ENCODE peak calls at places on chromosomes 4 and X, in eight cellular contexts. M is adipocyte, W is stomach, C is mucosa of descending colon, I is thoracic aorta, J is ascending aorta, Q is cardiac muscle cell, B is epithelial cell of esophagus. D is an unnamed sample.

GRCh38 chr4:40986375-40986774 is 228.0 kb downstream of the APBB2 start:
- DNase-seq in Q (no peak), I (no peak), C (no peak), B (no peak), W (no peak), M (no peak), J (no peak), D (no peak)

GRCh38 chrX:19789376-19789775 is 98.0 kb downstream of the SH3KBP1 start:
- DNase-seq in W (no peak), J (no peak), I (no peak), B (no peak), M (no peak), Q (no peak), C (no peak), D (no peak)

GRCh38 chr4:24537025-24537424 is 47.3 kb downstream of the DHX15 start:
- DNase-seq in Q (no peak), M (no peak), I (peak), W (no peak), J (no peak), B (no peak), C (no peak), D (no peak)

GRCh38 chr4:1475277-1476139 is 69.3 kb upstream of the NKX1-1 start:
- DNase-seq in C (no peak), W (no peak), I (no peak), M (no peak), J (no peak), B (no peak), Q (no peak), D (no peak)

GRCh38 chr4:141659539-141659938 is 23.2 kb downstream of the IL15 start:
- DNase-seq in I (no peak), J (no peak), C (no peak), Q (no peak), B (no peak), M (peak), W (no peak), D (no peak)

GRCh38 chr4:130636486-130636885 is 1540.5 kb downstream of the C4orf33 start:
- DNase-seq in Q (no peak), B (no peak), J (no peak), W (no peak), C (no peak), M (no peak), I (no peak), D (no peak)

GRCh38 chrX:146448791-146449190 is 360.8 kb upstream of the CXorf51B start:
- DNase-seq in Q (no peak), J (no peak), B (no peak), M (no peak), W (no peak), C (no peak), I (no peak), D (no peak)

GRCh38 chr4:138669479-138670165 is 346.0 kb upstream of the NOCT start:
- DNase-seq in Q (no peak), I (no peak), J (no peak), W (no peak), B (peak), M (peak), C (no peak), D (peak)

GRCh38 chr4:148795156-148795864 is 353.1 kb upstream of the NR3C2 start:
- DNase-seq in I (no peak), M (no peak), C (no peak), J (no peak), B (peak), Q (peak), W (peak), D (peak)

GRCh38 chr4:151314509-151314908 is 10.9 kb downstream of the SH3D19 start:
- DNase-seq in J (no peak), B (no peak), W (no peak), M (no peak), C (no peak), I (no peak), Q (no peak), D (no peak)

GRCh38 chr4:17128268-17128667 is 229.8 kb upstream of the LDB2 start:
- DNase-seq in B (no peak), I (no peak), J (no peak), W (no peak), M (peak), C (no peak), Q (no peak), D (peak)

GRCh38 chrX:151722241-151722846 is 6.5 kb downstream of the FATE1 start:
- DNase-seq in M (no peak), C (no peak), W (peak), B (peak), I (no peak), J (no peak), Q (peak), D (peak)

GRCh38 chrX:109270580-109271484 is 211.1 kb downstream of the GUCY2F start:
- DNase-seq in C (no peak), J (no peak), Q (no peak), M (peak), I (no peak), W (peak), B (peak), D (peak)

GRCh38 chr4:185305979-185306442 is 89.7 kb downstream of the LRP2BP start:
- DNase-seq in Q (no peak), M (peak), C (no peak), W (no peak), I (no peak), B (peak), J (no peak), D (peak)

GRCh38 chr4:124483043-124483906 is 229.3 kb downstream of the ANKRD50 start:
- DNase-seq in M (no peak), W (no peak), J (no peak), B (no peak), I (no peak), C (no peak), Q (peak), D (peak)

GRCh38 chr4:18932940-18933339 is 911.4 kb upstream of the LCORL start:
- DNase-seq in C (no peak), I (no peak), J (no peak), Q (no peak), W (no peak), B (no peak), M (no peak), D (no peak)

GRCh38 chr4:163107754-163108153 is 58.9 kb downstream of the NAF1 start:
- DNase-seq in J (no peak), C (no peak), I (no peak), B (peak), W (no peak), Q (no peak), M (peak), D (peak)

GRCh38 chrX:6708041-6708440 is 173.1 kb upstream of the VCX3A start:
- DNase-seq in C (no peak), J (no peak), W (no peak), M (no peak), B (no peak), Q (no peak), I (no peak), D (no peak)

GRCh38 chr4:27176400-27176799 is 315.8 kb downstream of the STIM2 start:
- DNase-seq in C (no peak), I (no peak), W (no peak), Q (peak), B (peak), J (no peak), M (peak), D (peak)

GRCh38 chr4:176044589-176044951 is 21.1 kb upstream of the WDR17 start:
- DNase-seq in Q (no peak), M (peak), W (no peak), J (no peak), C (no peak), I (no peak), B (no peak), D (peak)

GRCh38 chr4:82811392-82811791 is 12.8 kb upstream of the SCD5 start:
- DNase-seq in B (no peak), J (no peak), C (no peak), Q (no peak), W (no peak), I (no peak), M (no peak), D (no peak)

GRCh38 chr4:73944061-73944875 is 37.6 kb downstream of the PF4 start:
- DNase-seq in I (no peak), B (peak), C (peak), J (no peak), M (peak), Q (peak), W (peak), D (peak)

GRCh38 chr4:98446499-98447375 is 185.6 kb downstream of the RAP1GDS1 start:
- DNase-seq in M (peak), C (peak), J (no peak), Q (no peak), B (peak), W (peak), I (no peak), D (peak)

GRCh38 chr4:106687026-106687425 is 318.4 kb upstream of the GIMD1 start:
- DNase-seq in C (no peak), J (no peak), I (no peak), Q (no peak), B (peak), M (no peak), W (no peak), D (peak)

GRCh38 chr4:68348577-68348976 is 1.3 kb downstream of the YTHDC1 start:
- DNase-seq in J (no peak), M (peak), B (no peak), C (no peak), W (no peak), Q (no peak), I (no peak), D (no peak)

GRCh38 chrX:133576876-133577275 is 161.6 kb upstream of the GPC4 start:
- DNase-seq in W (no peak), M (no peak), J (no peak), I (no peak), Q (no peak), C (no peak), B (no peak), D (no peak)
- H3K4me3 ChIP-seq in W (no peak), M (no peak), J (no peak), I (no peak), Q (no peak), C (no peak), B (no peak), D (no peak)

DNA sequence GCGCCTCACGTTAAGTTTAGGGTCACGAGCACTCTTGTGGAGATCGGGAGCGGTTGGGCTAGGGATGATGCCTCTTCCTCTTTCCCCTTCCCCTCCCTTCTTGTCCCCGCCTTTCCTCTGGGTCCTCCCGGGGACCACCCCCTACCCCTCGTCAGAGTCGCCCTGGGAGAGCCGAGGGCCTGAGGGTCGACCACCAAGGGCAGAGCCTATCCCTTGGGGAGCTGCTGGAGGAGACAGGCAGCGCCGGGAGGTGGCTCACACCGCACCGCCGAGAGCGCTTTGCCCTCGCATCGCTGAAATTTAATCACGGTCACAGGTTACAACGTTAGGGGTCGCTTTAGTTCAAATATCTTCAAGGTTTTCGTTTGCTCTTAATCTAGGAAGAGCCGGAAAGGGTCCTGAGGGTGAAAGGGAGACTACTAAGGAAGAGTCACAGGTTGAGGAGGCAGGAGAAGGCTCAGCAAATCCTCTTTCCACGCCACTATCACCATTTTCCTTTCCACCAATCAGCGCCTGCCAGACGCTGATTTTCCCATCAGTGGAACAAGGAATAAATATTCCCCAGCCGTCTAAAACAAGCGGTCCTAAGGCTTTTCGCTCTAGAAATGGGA is 529 bp upstream of the SNCA start:
- DNase-seq in Q (peak), W (no peak), M (peak), C (no peak), I (no peak), J (no peak), B (peak), D (peak)
- H3K4me3 ChIP-seq in Q (peak), W (peak), M (peak), C (no peak), I (peak), J (peak), B (peak), D (peak)

DNA sequence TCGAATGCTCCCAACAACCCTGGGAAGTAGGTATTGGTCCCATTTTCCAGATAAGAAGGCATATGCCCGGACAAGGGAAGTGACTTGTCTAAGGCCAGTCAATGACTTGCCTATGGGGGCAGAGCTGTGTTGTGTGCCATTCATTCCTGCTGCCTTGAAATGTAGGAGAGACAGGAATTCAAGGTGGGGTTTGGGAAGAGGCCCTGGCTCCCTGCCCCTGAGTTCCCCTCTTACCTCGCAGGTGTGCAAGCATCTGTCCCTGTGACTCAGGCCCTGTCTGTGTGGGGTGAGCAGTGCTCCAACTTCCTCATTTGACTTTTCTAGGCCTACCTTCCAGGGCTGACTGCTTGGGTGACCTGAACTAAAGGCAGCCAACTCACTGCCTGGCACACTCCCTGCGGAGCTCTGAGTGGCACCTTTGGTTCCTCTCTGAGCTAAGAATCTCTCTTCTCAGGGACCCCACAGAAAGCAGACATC is 5.1 kb downstream of the EFNB1 start:
- DNase-seq in J (no peak), W (no peak), B (peak), I (no peak), C (peak), Q (no peak), M (no peak), D (no peak)
- H3K4me3 ChIP-seq in J (no peak), W (no peak), B (peak), I (no peak), C (no peak), Q (no peak), M (no peak), D (no peak)

GRCh38 chr4:157221895-157222763 is 1.6 kb downstream of the GRIA2 start:
- DNase-seq in Q (peak), J (no peak), M (peak), B (peak), I (no peak), C (peak), W (no peak), D (no peak)
- H3K4me3 ChIP-seq in Q (peak), J (peak), M (peak), B (peak), I (peak), C (no peak), W (peak), D (peak)

DNA sequence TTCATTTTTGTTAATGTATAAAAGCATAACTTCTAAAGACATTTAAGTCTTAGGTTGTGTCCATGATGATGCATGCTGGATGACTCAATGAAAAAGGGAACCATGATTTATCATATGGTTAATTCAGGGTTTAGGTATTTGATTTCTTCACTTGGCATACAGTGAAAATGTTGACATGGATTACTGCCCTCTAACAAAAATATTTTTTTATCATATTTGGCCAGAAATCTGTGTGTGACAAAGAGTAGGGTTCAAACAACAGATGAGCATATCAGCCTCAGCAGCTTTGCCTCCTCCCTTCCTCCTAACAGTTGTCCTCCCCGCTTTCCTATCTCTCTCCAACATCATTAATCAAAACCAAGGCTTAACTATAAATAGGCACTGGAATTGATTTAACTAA is 46.3 kb downstream of the ARHGAP6 start:
- DNase-seq in W (no peak), J (no peak), Q (no peak), C (no peak), M (peak), I (no peak), B (peak), D (peak)
- H3K4me3 ChIP-seq in W (no peak), J (no peak), Q (no peak), C (no peak), M (no peak), I (no peak), B (no peak), D (no peak)

D was measured in fibroblast of pulmonary artery.